ENCODE peak calls at places on chromosomes 1 and 21, in nine cellular contexts. K is fibroblast of the aortic adventitia, A is hepatocyte, T is fibroblast of mammary gland, R is AG04450, Q is DND-41, B is GM23338, Y is epithelial cell of proximal tubule, Z is tibial artery. G is an unnamed sample.

GRCh38 chr1:30184393-30185141 is 538.8 kb downstream of the MATN1 start:
- DNase-seq in A (no peak), K (no peak), Z (no peak), Q (no peak), Y (no peak), R (no peak), B (no peak), T (no peak), G (no peak)

GRCh38 chr1:51284487-51284954 is 45.8 kb downstream of the TTC39A start:
- DNase-seq in Q (no peak), Y (no peak), R (no peak), A (no peak), B (no peak), K (peak; percentile 59), Z (no peak), T (no peak), G (no peak)

GRCh38 chr1:147641291-147641690 is 29.0 kb downstream of the ACP6 start:
- DNase-seq in A (no peak), B (no peak), Y (no peak), K (no peak), T (no peak), Z (no peak), Q (no peak), R (no peak), G (no peak)

GRCh38 chr1:242784074-242784473 is 259.6 kb upstream of the PLD5 start:
- DNase-seq in B (no peak), Y (no peak), T (no peak), K (no peak), A (no peak), Z (no peak), R (no peak), Q (no peak), G (no peak)

GRCh38 chr1:40014812-40015594 is 25.5 kb upstream of the CAP1 start:
- DNase-seq in Q (no peak), Z (no peak), R (peak; percentile 76), A (no peak), K (peak; percentile 82), T (peak; percentile 93), B (no peak), Y (no peak), G (peak; percentile 84)

GRCh38 chr1:63662056-63662836 is 69.0 kb downstream of the PGM1 start:
- DNase-seq in B (no peak), Z (no peak), A (no peak), R (no peak), Y (peak; percentile 35), T (peak; percentile 92), Q (no peak), K (peak; percentile 91), G (peak; percentile 40)

GRCh38 chr21:45822429-45823099 is 159.0 kb upstream of the COL6A1 start:
- DNase-seq in Y (no peak), A (no peak), R (no peak), T (no peak), Q (no peak), B (peak; percentile 56), K (no peak), Z (no peak), G (no peak)

GRCh38 chr1:12460911-12461621 is 156.9 kb downstream of the DHRS3 start:
- DNase-seq in T (no peak), Q (no peak), B (no peak), Z (peak; percentile 80), K (peak; percentile 90), A (no peak), R (no peak), Y (no peak), G (peak; percentile 65)

GRCh38 chr21:45459171-45460010 is 54.4 kb downstream of the COL18A1 start:
- DNase-seq in R (no peak), Q (no peak), A (no peak), K (no peak), Y (no peak), Z (no peak), T (no peak), B (no peak), G (no peak)

GRCh38 chr1:201085902-201086735 is 26.1 kb downstream of the CACNA1S start:
- DNase-seq in Z (no peak), B (peak; percentile 82), K (peak; percentile 41), A (peak; percentile 70), Y (no peak), R (no peak), T (peak; percentile 42), Q (peak; percentile 30), G (peak; percentile 76)

GRCh38 chr1:67105508-67105907 is 29.3 kb downstream of the C1orf141 start:
- DNase-seq in Q (no peak), T (no peak), Z (no peak), Y (no peak), A (no peak), R (no peak), B (no peak), K (no peak), G (no peak)

GRCh38 chr21:27212444-27212843 is 245.6 kb upstream of the ADAMTS5 start:
- DNase-seq in K (peak; percentile 9), B (no peak), Q (no peak), R (no peak), T (no peak), A (no peak), Z (no peak), Y (no peak), G (no peak)

GRCh38 chr21:27219068-27219467 is 252.2 kb upstream of the ADAMTS5 start:
- DNase-seq in R (no peak), B (no peak), Q (no peak), A (no peak), T (peak; percentile 86), K (peak; percentile 89), Y (no peak), Z (no peak), G (peak; percentile 59)

DNA sequence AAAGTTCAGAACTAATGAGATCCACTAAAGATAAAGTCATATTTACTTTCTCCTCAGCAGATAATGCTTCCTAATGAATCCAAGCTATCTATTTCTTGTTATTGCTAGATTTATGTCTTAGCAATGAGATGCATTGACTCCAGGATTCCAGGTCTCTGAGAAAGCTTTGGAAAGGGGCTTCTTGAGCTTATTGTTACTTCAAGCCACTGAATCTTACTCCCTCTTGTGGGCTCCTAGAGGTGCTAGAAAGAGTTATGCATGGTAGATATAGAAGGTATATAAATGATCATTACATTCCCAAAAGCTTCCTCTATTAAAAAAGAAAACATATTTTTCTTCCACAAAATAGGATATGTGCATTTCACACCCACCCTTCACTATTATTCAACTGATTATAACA is 246.4 kb upstream of the ADAMTS5 start:
- DNase-seq in R (no peak), Y (no peak), A (no peak), B (peak; percentile 62), T (peak; percentile 49), Z (no peak), Q (no peak), K (peak; percentile 66), G (no peak)
- TF ChIP-seq CTCF in R (peak; percentile 56), Y (peak; percentile 56), A (peak; percentile 37), B (peak; percentile 51), T (peak; percentile 44), Z (no peak), Q (peak; percentile 5), K (peak; percentile 54), G (peak; percentile 43)

DNA sequence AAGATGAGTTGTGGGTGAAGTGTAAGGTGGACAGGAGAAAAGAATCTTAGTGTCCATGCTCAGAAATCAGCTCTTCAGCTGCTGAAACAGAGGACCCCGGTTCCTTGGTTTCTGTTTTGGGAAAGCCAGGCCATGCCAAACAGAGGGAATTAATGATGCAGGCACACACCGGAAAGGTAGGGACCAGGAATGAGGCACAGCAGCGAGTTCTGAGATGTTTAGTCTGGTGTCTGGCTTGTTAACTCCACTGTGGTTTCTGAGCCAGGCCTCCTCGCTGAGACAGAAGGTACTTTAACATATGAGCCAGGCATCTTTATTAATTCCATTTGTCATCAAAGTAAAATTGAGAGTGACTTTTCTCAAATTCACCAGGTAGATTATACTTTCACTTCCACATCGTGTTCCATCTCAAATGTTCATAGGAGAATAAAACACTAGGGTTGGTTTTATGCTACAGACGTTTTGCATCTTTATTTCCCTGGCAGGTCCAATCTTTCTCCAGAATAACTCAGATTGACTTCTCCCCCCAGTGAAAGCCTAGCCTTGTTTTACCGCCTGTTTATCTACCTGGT is 23.5 kb downstream of the LRRC8D start:
- DNase-seq in K (peak; percentile 16), Z (no peak), R (no peak), Y (no peak), Q (peak; percentile 18), A (no peak), T (no peak), B (no peak), G (no peak)
- H3K4me3 ChIP-seq in K (peak overlapping the region; percentile 83), Z (peak overlapping the region; percentile 72), R (peak overlapping the region; percentile 80), Y (peak overlapping the region; percentile 75), Q (peak overlapping the region; percentile 69), A (peak overlapping the region; percentile 76), T (peak overlapping the region; percentile 85), B (peak overlapping the region; percentile 77), G (peak overlapping the region; percentile 82)

GRCh38 chr1:43653339-43653738 is 3.4 kb downstream of the KDM4A start:
- DNase-seq in Z (no peak), B (peak; percentile 92), Y (no peak), A (peak; percentile 53), T (peak; percentile 59), R (no peak), Q (peak; percentile 14), K (peak; percentile 43), G (peak; percentile 54)
- TF ChIP-seq CTCF in Z (no peak), B (peak; percentile 73), Y (peak; percentile 50), A (no peak), T (peak; percentile 54), R (peak; percentile 49), Q (peak; percentile 27), K (peak; percentile 63), G (peak; percentile 59)

GRCh38 chr1:41383094-41383852 is 22.0 kb downstream of the FOXO6 start:
- DNase-seq in Z (no peak), Y (no peak), A (no peak), K (no peak), Q (no peak), R (no peak), B (peak; percentile 68), T (peak; percentile 54), G (peak; percentile 48)
- H3K4me3 ChIP-seq in Z (peak overlapping the region; percentile 91), Y (peak overlapping the region; percentile 54), A (peak overlapping the region; percentile 16), K (no peak overlapping the region), Q (no peak overlapping the region), R (peak overlapping the region; percentile 48), B (peak overlapping the region; percentile 86), T (no peak overlapping the region), G (no peak overlapping the region)

GRCh38 chr1:164515221-164515620 is 43.8 kb upstream of the PBX1 start:
- DNase-seq in K (no peak), T (no peak), B (no peak), R (no peak), Z (no peak), Y (no peak), A (no peak), Q (no peak), G (no peak)

GRCh38 chr1:164515932-164516331 is 43.1 kb upstream of the PBX1 start:
- DNase-seq in R (no peak), Q (no peak), B (no peak), T (peak; percentile 63), Y (no peak), K (peak; percentile 28), A (no peak), Z (no peak), G (peak; percentile 66)

GRCh38 chr1:164504699-164505098 is 54.3 kb upstream of the PBX1 start:
- DNase-seq in Y (no peak), R (no peak), T (peak; percentile 68), Z (no peak), Q (no peak), B (no peak), A (no peak), K (no peak), G (peak; percentile 65)

GRCh38 chr1:164510435-164510834 is 48.5 kb upstream of the PBX1 start:
- DNase-seq in T (peak; percentile 47), R (no peak), Z (no peak), K (peak; percentile 59), A (no peak), Y (no peak), Q (no peak), B (peak; percentile 40), G (peak; percentile 65)
- TF ChIP-seq CTCF in T (peak; percentile 23), R (peak; percentile 39), Z (peak; percentile 6), K (peak; percentile 41), A (no peak), Y (peak; percentile 41), Q (no peak), B (peak; percentile 72), G (no peak)

GRCh38 chr1:84698718-84699117 is 8.5 kb upstream of the SSX2IP start:
- DNase-seq in Z (no peak), Y (peak; percentile 67), Q (no peak), B (no peak), T (peak; percentile 94), A (peak; percentile 68), K (peak; percentile 91), R (peak; percentile 59), G (peak; percentile 79)
- H3K4me3 ChIP-seq in Z (no peak overlapping the region), Y (no peak overlapping the region), Q (no peak overlapping the region), B (no peak overlapping the region), T (peak overlapping the region; percentile 37), A (no peak overlapping the region), K (no peak overlapping the region), R (no peak overlapping the region), G (no peak overlapping the region)